ENCODE peak calls at places on chromosomes 1 and 21, in seven cellular contexts. One of them, this sample, is unnamed.
A peak's percentile ranks its signal among the peaks of the same experiment; 100 is the strongest.

GRCh38 chr21:17139696-17140095 is 373.1 kb upstream of the CXADR start:
- DNase-seq in endothelial cell: no peak
- DNase-seq in bronchial epithelial cell: peak; percentile 8
- DNase-seq in SK-N-DZ: no peak
- DNase-seq in stimulated activated CD4-positive, alpha-beta T cell treated with anti-CD3 and anti-CD28 coated beads, Interleukin-1b, Interleukin-23, amount 100 ng/mL, for 24 hours: no peak
- DNase-seq in DMS 273 treated with DMSO at 0.1 percent for 48 hours: no peak
- DNase-seq in neural progenitor cell: no peak
- DNase-seq in this sample: no peak

GRCh38 chr1:97204468-97204867 is 482.9 kb downstream of the PTBP2 start:
- DNase-seq in SK-N-DZ: no peak
- DNase-seq in stimulated activated CD4-positive, alpha-beta T cell treated with anti-CD3 and anti-CD28 coated beads, Interleukin-1b, Interleukin-23, amount 100 ng/mL, for 24 hours: no peak
- DNase-seq in bronchial epithelial cell: no peak
- DNase-seq in neural progenitor cell: peak; percentile 2
- DNase-seq in endothelial cell: no peak
- DNase-seq in DMS 273 treated with DMSO at 0.1 percent for 48 hours: no peak
- DNase-seq in this sample: no peak

GRCh38 chr1:186605762-186606350 is 74.4 kb downstream of the PTGS2 start:
- DNase-seq in DMS 273 treated with DMSO at 0.1 percent for 48 hours: peak; percentile 24
- DNase-seq in neural progenitor cell: peak; percentile 81
- DNase-seq in bronchial epithelial cell: peak; percentile 63
- DNase-seq in SK-N-DZ: peak; percentile 20
- DNase-seq in stimulated activated CD4-positive, alpha-beta T cell treated with anti-CD3 and anti-CD28 coated beads, Interleukin-1b, Interleukin-23, amount 100 ng/mL, for 24 hours: no peak
- DNase-seq in endothelial cell: peak; percentile 58
- DNase-seq in this sample: peak; percentile 41

GRCh38 chr1:19643602-19644419 is at the start of gene NBL1:
- DNase-seq in endothelial cell: no peak
- DNase-seq in DMS 273 treated with DMSO at 0.1 percent for 48 hours: no peak
- DNase-seq in neural progenitor cell: peak; percentile 63
- DNase-seq in SK-N-DZ: no peak
- DNase-seq in bronchial epithelial cell: peak; percentile 26
- DNase-seq in stimulated activated CD4-positive, alpha-beta T cell treated with anti-CD3 and anti-CD28 coated beads, Interleukin-1b, Interleukin-23, amount 100 ng/mL, for 24 hours: peak; percentile 47
- DNase-seq in this sample: no peak

GRCh38 chr1:22680736-22681135 is 27.7 kb downstream of the C1QB start:
- DNase-seq in DMS 273 treated with DMSO at 0.1 percent for 48 hours: no peak
- DNase-seq in endothelial cell: no peak
- DNase-seq in neural progenitor cell: no peak
- DNase-seq in stimulated activated CD4-positive, alpha-beta T cell treated with anti-CD3 and anti-CD28 coated beads, Interleukin-1b, Interleukin-23, amount 100 ng/mL, for 24 hours: no peak
- DNase-seq in bronchial epithelial cell: no peak
- DNase-seq in SK-N-DZ: no peak
- DNase-seq in this sample: no peak

GRCh38 chr21:42337830-42338729 is 12.7 kb downstream of the TFF2 start:
- DNase-seq in stimulated activated CD4-positive, alpha-beta T cell treated with anti-CD3 and anti-CD28 coated beads, Interleukin-1b, Interleukin-23, amount 100 ng/mL, for 24 hours: peak; percentile 75
- DNase-seq in SK-N-DZ: peak; percentile 26
- DNase-seq in DMS 273 treated with DMSO at 0.1 percent for 48 hours: peak; percentile 9
- DNase-seq in endothelial cell: peak; percentile 70
- DNase-seq in bronchial epithelial cell: peak; percentile 81
- DNase-seq in neural progenitor cell: peak; percentile 87
- DNase-seq in this sample: peak; percentile 45

GRCh38 chr21:31873275-31873695 is 465 bp downstream of the HUNK start:
- DNase-seq in DMS 273 treated with DMSO at 0.1 percent for 48 hours: no peak
- DNase-seq in stimulated activated CD4-positive, alpha-beta T cell treated with anti-CD3 and anti-CD28 coated beads, Interleukin-1b, Interleukin-23, amount 100 ng/mL, for 24 hours: no peak
- DNase-seq in SK-N-DZ: peak; percentile 37
- DNase-seq in neural progenitor cell: peak; percentile 66
- DNase-seq in bronchial epithelial cell: no peak
- DNase-seq in endothelial cell: peak; percentile 57
- DNase-seq in this sample: no peak

GRCh38 chr1:12174789-12175455 is 8.1 kb downstream of the TNFRSF1B start:
- DNase-seq in neural progenitor cell: peak; percentile 48
- DNase-seq in SK-N-DZ: no peak
- DNase-seq in stimulated activated CD4-positive, alpha-beta T cell treated with anti-CD3 and anti-CD28 coated beads, Interleukin-1b, Interleukin-23, amount 100 ng/mL, for 24 hours: no peak
- DNase-seq in endothelial cell: peak; percentile 43
- DNase-seq in bronchial epithelial cell: no peak
- DNase-seq in DMS 273 treated with DMSO at 0.1 percent for 48 hours: no peak
- DNase-seq in this sample: no peak

GRCh38 chr1:25837253-25837875 is 17.6 kb downstream of the MTFR1L start:
- DNase-seq in DMS 273 treated with DMSO at 0.1 percent for 48 hours: no peak
- DNase-seq in SK-N-DZ: no peak
- DNase-seq in bronchial epithelial cell: peak; percentile 52
- DNase-seq in stimulated activated CD4-positive, alpha-beta T cell treated with anti-CD3 and anti-CD28 coated beads, Interleukin-1b, Interleukin-23, amount 100 ng/mL, for 24 hours: no peak
- DNase-seq in neural progenitor cell: peak; percentile 13
- DNase-seq in endothelial cell: no peak
- DNase-seq in this sample: peak; percentile 7

GRCh38 chr1:218674280-218674773 is 329.2 kb downstream of the TGFB2 start:
- DNase-seq in DMS 273 treated with DMSO at 0.1 percent for 48 hours: no peak
- DNase-seq in SK-N-DZ: no peak
- DNase-seq in bronchial epithelial cell: peak; percentile 74
- DNase-seq in neural progenitor cell: peak; percentile 88
- DNase-seq in endothelial cell: peak; percentile 42
- DNase-seq in stimulated activated CD4-positive, alpha-beta T cell treated with anti-CD3 and anti-CD28 coated beads, Interleukin-1b, Interleukin-23, amount 100 ng/mL, for 24 hours: no peak
- DNase-seq in this sample: no peak

GRCh38 chr1:58618303-58618702 is 41.3 kb upstream of the TACSTD2 start:
- DNase-seq in SK-N-DZ: no peak
- DNase-seq in bronchial epithelial cell: peak; percentile 100
- DNase-seq in endothelial cell: no peak
- DNase-seq in neural progenitor cell: no peak
- DNase-seq in stimulated activated CD4-positive, alpha-beta T cell treated with anti-CD3 and anti-CD28 coated beads, Interleukin-1b, Interleukin-23, amount 100 ng/mL, for 24 hours: no peak
- DNase-seq in DMS 273 treated with DMSO at 0.1 percent for 48 hours: no peak
- DNase-seq in this sample: peak; percentile 63

GRCh38 chr1:161038523-161039153 is at the start of gene TSTD1:
- DNase-seq in endothelial cell: peak; percentile 49
- DNase-seq in bronchial epithelial cell: peak; percentile 50
- DNase-seq in neural progenitor cell: peak; percentile 82
- DNase-seq in stimulated activated CD4-positive, alpha-beta T cell treated with anti-CD3 and anti-CD28 coated beads, Interleukin-1b, Interleukin-23, amount 100 ng/mL, for 24 hours: peak; percentile 48
- DNase-seq in SK-N-DZ: no peak
- DNase-seq in DMS 273 treated with DMSO at 0.1 percent for 48 hours: peak; percentile 39
- DNase-seq in this sample: peak; percentile 16

This sample was measured in AML-193.